ENCODE peak calls at places on chromosomes 12 and 14, in nine cellular contexts. One of them, this sample, is unnamed.

GRCh38 chr14:35406811-35407630 is 2.5 kb upstream of the NFKBIA start:
- DNase-seq in A549: peak
- DNase-seq in lung: peak
- DNase-seq in stimulated activated CD4-positive, alpha-beta T cell treated with anti-CD3 and anti-CD28 coated beads, Interleukin-2, amount 100 ng/mL, for 24 hours: no peak
- DNase-seq in H7: no peak
- DNase-seq in AG20443: peak
- DNase-seq in stimulated activated CD8-positive, alpha-beta memory T cell treated with anti-CD3 and anti-CD28 coated beads, Interleukin-12 subunit alpha, Interleukin-12 subunit beta, amount 100 ng/mL, for 1 hour: no peak
- DNase-seq in brain pericyte: no peak
- DNase-seq in tibial artery: no peak
- DNase-seq in this sample: peak

GRCh38 chr14:56172571-56172971 is 54.4 kb downstream of the PELI2 start:
- DNase-seq in lung: no peak
- DNase-seq in stimulated activated CD8-positive, alpha-beta memory T cell treated with anti-CD3 and anti-CD28 coated beads, Interleukin-12 subunit alpha, Interleukin-12 subunit beta, amount 100 ng/mL, for 1 hour: no peak
- DNase-seq in brain pericyte: no peak
- DNase-seq in tibial artery: no peak
- DNase-seq in H7: no peak
- DNase-seq in AG20443: peak
- DNase-seq in stimulated activated CD4-positive, alpha-beta T cell treated with anti-CD3 and anti-CD28 coated beads, Interleukin-2, amount 100 ng/mL, for 24 hours: no peak
- DNase-seq in A549: no peak
- DNase-seq in this sample: no peak

GRCh38 chr14:85296466-85297210 is 233.3 kb upstream of the FLRT2 start:
- DNase-seq in H7: no peak
- DNase-seq in AG20443: peak
- DNase-seq in brain pericyte: no peak
- DNase-seq in stimulated activated CD4-positive, alpha-beta T cell treated with anti-CD3 and anti-CD28 coated beads, Interleukin-2, amount 100 ng/mL, for 24 hours: no peak
- DNase-seq in lung: no peak
- DNase-seq in A549: no peak
- DNase-seq in stimulated activated CD8-positive, alpha-beta memory T cell treated with anti-CD3 and anti-CD28 coated beads, Interleukin-12 subunit alpha, Interleukin-12 subunit beta, amount 100 ng/mL, for 1 hour: no peak
- DNase-seq in tibial artery: no peak
- DNase-seq in this sample: no peak

GRCh38 chr14:69247691-69248440 is 12.1 kb upstream of the GALNT16 start:
- DNase-seq in H7: no peak
- DNase-seq in A549: no peak
- DNase-seq in stimulated activated CD4-positive, alpha-beta T cell treated with anti-CD3 and anti-CD28 coated beads, Interleukin-2, amount 100 ng/mL, for 24 hours: no peak
- DNase-seq in tibial artery: peak
- DNase-seq in stimulated activated CD8-positive, alpha-beta memory T cell treated with anti-CD3 and anti-CD28 coated beads, Interleukin-12 subunit alpha, Interleukin-12 subunit beta, amount 100 ng/mL, for 1 hour: no peak
- DNase-seq in AG20443: peak
- DNase-seq in lung: no peak
- DNase-seq in brain pericyte: no peak
- DNase-seq in this sample: no peak

GRCh38 chr14:65377576-65377975 is 35.0 kb upstream of the FUT8 start:
- DNase-seq in stimulated activated CD8-positive, alpha-beta memory T cell treated with anti-CD3 and anti-CD28 coated beads, Interleukin-12 subunit alpha, Interleukin-12 subunit beta, amount 100 ng/mL, for 1 hour: no peak
- DNase-seq in H7: no peak
- DNase-seq in A549: no peak
- DNase-seq in lung: peak
- DNase-seq in brain pericyte: no peak
- DNase-seq in AG20443: peak
- DNase-seq in stimulated activated CD4-positive, alpha-beta T cell treated with anti-CD3 and anti-CD28 coated beads, Interleukin-2, amount 100 ng/mL, for 24 hours: no peak
- DNase-seq in tibial artery: no peak
- DNase-seq in this sample: no peak

GRCh38 chr12:107152331-107152730 is 59.0 kb upstream of the CRY1 start:
- DNase-seq in A549: no peak
- DNase-seq in AG20443: no peak
- DNase-seq in stimulated activated CD8-positive, alpha-beta memory T cell treated with anti-CD3 and anti-CD28 coated beads, Interleukin-12 subunit alpha, Interleukin-12 subunit beta, amount 100 ng/mL, for 1 hour: no peak
- DNase-seq in stimulated activated CD4-positive, alpha-beta T cell treated with anti-CD3 and anti-CD28 coated beads, Interleukin-2, amount 100 ng/mL, for 24 hours: no peak
- DNase-seq in lung: no peak
- DNase-seq in H7: no peak
- DNase-seq in brain pericyte: no peak
- DNase-seq in tibial artery: no peak
- DNase-seq in this sample: no peak

GRCh38 chr12:120994589-120995337 is 16.4 kb downstream of the HNF1A start:
- DNase-seq in tibial artery: no peak
- DNase-seq in A549: no peak
- DNase-seq in stimulated activated CD4-positive, alpha-beta T cell treated with anti-CD3 and anti-CD28 coated beads, Interleukin-2, amount 100 ng/mL, for 24 hours: no peak
- DNase-seq in stimulated activated CD8-positive, alpha-beta memory T cell treated with anti-CD3 and anti-CD28 coated beads, Interleukin-12 subunit alpha, Interleukin-12 subunit beta, amount 100 ng/mL, for 1 hour: no peak
- DNase-seq in H7: peak
- DNase-seq in brain pericyte: no peak
- DNase-seq in lung: no peak
- DNase-seq in AG20443: no peak
- DNase-seq in this sample: no peak

GRCh38 chr12:62732861-62733427 is 202.0 kb downstream of the PPM1H start:
- DNase-seq in tibial artery: no peak
- DNase-seq in H7: no peak
- DNase-seq in AG20443: peak
- DNase-seq in A549: peak
- DNase-seq in brain pericyte: no peak
- DNase-seq in stimulated activated CD8-positive, alpha-beta memory T cell treated with anti-CD3 and anti-CD28 coated beads, Interleukin-12 subunit alpha, Interleukin-12 subunit beta, amount 100 ng/mL, for 1 hour: no peak
- DNase-seq in lung: no peak
- DNase-seq in stimulated activated CD4-positive, alpha-beta T cell treated with anti-CD3 and anti-CD28 coated beads, Interleukin-2, amount 100 ng/mL, for 24 hours: no peak
- DNase-seq in this sample: no peak

GRCh38 chr12:78121969-78122610 is 291.4 kb downstream of the NAV3 start:
- DNase-seq in stimulated activated CD4-positive, alpha-beta T cell treated with anti-CD3 and anti-CD28 coated beads, Interleukin-2, amount 100 ng/mL, for 24 hours: no peak
- DNase-seq in AG20443: no peak
- DNase-seq in A549: no peak
- DNase-seq in brain pericyte: peak
- DNase-seq in lung: no peak
- DNase-seq in tibial artery: no peak
- DNase-seq in H7: no peak
- DNase-seq in stimulated activated CD8-positive, alpha-beta memory T cell treated with anti-CD3 and anti-CD28 coated beads, Interleukin-12 subunit alpha, Interleukin-12 subunit beta, amount 100 ng/mL, for 1 hour: no peak
- DNase-seq in this sample: no peak

GRCh38 chr14:59303216-59303615 is 114.7 kb downstream of the DAAM1 start:
- DNase-seq in stimulated activated CD4-positive, alpha-beta T cell treated with anti-CD3 and anti-CD28 coated beads, Interleukin-2, amount 100 ng/mL, for 24 hours: no peak
- DNase-seq in H7: no peak
- DNase-seq in AG20443: peak
- DNase-seq in lung: no peak
- DNase-seq in brain pericyte: no peak
- DNase-seq in A549: no peak
- DNase-seq in tibial artery: no peak
- DNase-seq in stimulated activated CD8-positive, alpha-beta memory T cell treated with anti-CD3 and anti-CD28 coated beads, Interleukin-12 subunit alpha, Interleukin-12 subunit beta, amount 100 ng/mL, for 1 hour: no peak
- DNase-seq in this sample: no peak

GRCh38 chr14:56284641-56285040 is 166.4 kb downstream of the PELI2 start:
- DNase-seq in stimulated activated CD8-positive, alpha-beta memory T cell treated with anti-CD3 and anti-CD28 coated beads, Interleukin-12 subunit alpha, Interleukin-12 subunit beta, amount 100 ng/mL, for 1 hour: no peak
- DNase-seq in A549: no peak
- DNase-seq in stimulated activated CD4-positive, alpha-beta T cell treated with anti-CD3 and anti-CD28 coated beads, Interleukin-2, amount 100 ng/mL, for 24 hours: no peak
- DNase-seq in lung: no peak
- DNase-seq in brain pericyte: no peak
- DNase-seq in AG20443: no peak
- DNase-seq in tibial artery: no peak
- DNase-seq in H7: no peak
- DNase-seq in this sample: no peak

GRCh38 chr12:66539451-66539850 is 139.4 kb downstream of the GRIP1 start:
- DNase-seq in lung: no peak
- DNase-seq in tibial artery: no peak
- DNase-seq in stimulated activated CD8-positive, alpha-beta memory T cell treated with anti-CD3 and anti-CD28 coated beads, Interleukin-12 subunit alpha, Interleukin-12 subunit beta, amount 100 ng/mL, for 1 hour: no peak
- DNase-seq in brain pericyte: no peak
- DNase-seq in AG20443: no peak
- DNase-seq in H7: no peak
- DNase-seq in stimulated activated CD4-positive, alpha-beta T cell treated with anti-CD3 and anti-CD28 coated beads, Interleukin-2, amount 100 ng/mL, for 24 hours: no peak
- DNase-seq in A549: no peak
- DNase-seq in this sample: no peak

GRCh38 chr12:67742461-67742860 is 93.9 kb downstream of the DYRK2 start:
- DNase-seq in AG20443: no peak
- DNase-seq in H7: peak
- DNase-seq in lung: no peak
- DNase-seq in stimulated activated CD4-positive, alpha-beta T cell treated with anti-CD3 and anti-CD28 coated beads, Interleukin-2, amount 100 ng/mL, for 24 hours: no peak
- DNase-seq in stimulated activated CD8-positive, alpha-beta memory T cell treated with anti-CD3 and anti-CD28 coated beads, Interleukin-12 subunit alpha, Interleukin-12 subunit beta, amount 100 ng/mL, for 1 hour: no peak
- DNase-seq in tibial artery: no peak
- DNase-seq in A549: no peak
- DNase-seq in brain pericyte: no peak
- DNase-seq in this sample: no peak

GRCh38 chr12:106304797-106305196 is 2.3 kb downstream of the TCP11L2 start:
- DNase-seq in AG20443: no peak
- DNase-seq in lung: no peak
- DNase-seq in A549: no peak
- DNase-seq in stimulated activated CD4-positive, alpha-beta T cell treated with anti-CD3 and anti-CD28 coated beads, Interleukin-2, amount 100 ng/mL, for 24 hours: no peak
- DNase-seq in tibial artery: no peak
- DNase-seq in brain pericyte: no peak
- DNase-seq in stimulated activated CD8-positive, alpha-beta memory T cell treated with anti-CD3 and anti-CD28 coated beads, Interleukin-12 subunit alpha, Interleukin-12 subunit beta, amount 100 ng/mL, for 1 hour: no peak
- DNase-seq in H7: no peak
- DNase-seq in this sample: no peak

GRCh38 chr14:39998114-39998513 is 565.9 kb upstream of the FBXO33 start:
- DNase-seq in tibial artery: no peak
- DNase-seq in lung: no peak
- DNase-seq in stimulated activated CD4-positive, alpha-beta T cell treated with anti-CD3 and anti-CD28 coated beads, Interleukin-2, amount 100 ng/mL, for 24 hours: no peak
- DNase-seq in A549: no peak
- DNase-seq in brain pericyte: no peak
- DNase-seq in AG20443: no peak
- DNase-seq in stimulated activated CD8-positive, alpha-beta memory T cell treated with anti-CD3 and anti-CD28 coated beads, Interleukin-12 subunit alpha, Interleukin-12 subunit beta, amount 100 ng/mL, for 1 hour: no peak
- DNase-seq in H7: no peak
- DNase-seq in this sample: no peak

GRCh38 chr14:103604620-103605019 is 24.4 kb upstream of the KLC1 start:
- DNase-seq in AG20443: no peak
- DNase-seq in H7: peak
- DNase-seq in brain pericyte: no peak
- DNase-seq in tibial artery: no peak
- DNase-seq in stimulated activated CD4-positive, alpha-beta T cell treated with anti-CD3 and anti-CD28 coated beads, Interleukin-2, amount 100 ng/mL, for 24 hours: no peak
- DNase-seq in lung: no peak
- DNase-seq in A549: no peak
- DNase-seq in stimulated activated CD8-positive, alpha-beta memory T cell treated with anti-CD3 and anti-CD28 coated beads, Interleukin-12 subunit alpha, Interleukin-12 subunit beta, amount 100 ng/mL, for 1 hour: no peak
- DNase-seq in this sample: no peak

GRCh38 chr14:22418631-22419030 is 170.4 kb downstream of the DAD1 start:
- DNase-seq in H7: no peak
- DNase-seq in lung: no peak
- DNase-seq in AG20443: no peak
- DNase-seq in tibial artery: no peak
- DNase-seq in stimulated activated CD4-positive, alpha-beta T cell treated with anti-CD3 and anti-CD28 coated beads, Interleukin-2, amount 100 ng/mL, for 24 hours: no peak
- DNase-seq in A549: no peak
- DNase-seq in stimulated activated CD8-positive, alpha-beta memory T cell treated with anti-CD3 and anti-CD28 coated beads, Interleukin-12 subunit alpha, Interleukin-12 subunit beta, amount 100 ng/mL, for 1 hour: no peak
- DNase-seq in brain pericyte: no peak
- DNase-seq in this sample: no peak

GRCh38 chr14:97219356-97220017 is 422.3 kb downstream of the VRK1 start:
- DNase-seq in lung: no peak
- DNase-seq in stimulated activated CD4-positive, alpha-beta T cell treated with anti-CD3 and anti-CD28 coated beads, Interleukin-2, amount 100 ng/mL, for 24 hours: peak
- DNase-seq in AG20443: no peak
- DNase-seq in brain pericyte: no peak
- DNase-seq in H7: peak
- DNase-seq in stimulated activated CD8-positive, alpha-beta memory T cell treated with anti-CD3 and anti-CD28 coated beads, Interleukin-12 subunit alpha, Interleukin-12 subunit beta, amount 100 ng/mL, for 1 hour: no peak
- DNase-seq in A549: no peak
- DNase-seq in tibial artery: no peak
- DNase-seq in this sample: no peak

GRCh38 chr12:119668315-119668651 is 350 bp downstream of the PRKAB1 start:
- DNase-seq in A549: no peak
- DNase-seq in tibial artery: no peak
- DNase-seq in H7: no peak
- DNase-seq in AG20443: no peak
- DNase-seq in lung: no peak
- DNase-seq in brain pericyte: no peak
- DNase-seq in stimulated activated CD8-positive, alpha-beta memory T cell treated with anti-CD3 and anti-CD28 coated beads, Interleukin-12 subunit alpha, Interleukin-12 subunit beta, amount 100 ng/mL, for 1 hour: peak
- DNase-seq in stimulated activated CD4-positive, alpha-beta T cell treated with anti-CD3 and anti-CD28 coated beads, Interleukin-2, amount 100 ng/mL, for 24 hours: no peak
- DNase-seq in this sample: no peak

GRCh38 chr14:77848031-77848430 is 48.1 kb downstream of the ADCK1 start:
- DNase-seq in brain pericyte: no peak
- DNase-seq in A549: no peak
- DNase-seq in stimulated activated CD4-positive, alpha-beta T cell treated with anti-CD3 and anti-CD28 coated beads, Interleukin-2, amount 100 ng/mL, for 24 hours: no peak
- DNase-seq in lung: no peak
- DNase-seq in H7: no peak
- DNase-seq in AG20443: peak
- DNase-seq in stimulated activated CD8-positive, alpha-beta memory T cell treated with anti-CD3 and anti-CD28 coated beads, Interleukin-12 subunit alpha, Interleukin-12 subunit beta, amount 100 ng/mL, for 1 hour: no peak
- DNase-seq in tibial artery: no peak
- DNase-seq in this sample: no peak

GRCh38 chr14:105879867-105880561 is 353.6 kb downstream of the TMEM121 start:
- DNase-seq in AG20443: no peak
- DNase-seq in A549: no peak
- DNase-seq in stimulated activated CD4-positive, alpha-beta T cell treated with anti-CD3 and anti-CD28 coated beads, Interleukin-2, amount 100 ng/mL, for 24 hours: no peak
- DNase-seq in stimulated activated CD8-positive, alpha-beta memory T cell treated with anti-CD3 and anti-CD28 coated beads, Interleukin-12 subunit alpha, Interleukin-12 subunit beta, amount 100 ng/mL, for 1 hour: no peak
- DNase-seq in tibial artery: peak
- DNase-seq in lung: no peak
- DNase-seq in brain pericyte: no peak
- DNase-seq in H7: peak
- DNase-seq in this sample: no peak

GRCh38 chr12:19306366-19306765 is 132.9 kb upstream of the AEBP2 start:
- DNase-seq in stimulated activated CD4-positive, alpha-beta T cell treated with anti-CD3 and anti-CD28 coated beads, Interleukin-2, amount 100 ng/mL, for 24 hours: no peak
- DNase-seq in tibial artery: no peak
- DNase-seq in stimulated activated CD8-positive, alpha-beta memory T cell treated with anti-CD3 and anti-CD28 coated beads, Interleukin-12 subunit alpha, Interleukin-12 subunit beta, amount 100 ng/mL, for 1 hour: no peak
- DNase-seq in brain pericyte: no peak
- DNase-seq in A549: no peak
- DNase-seq in AG20443: no peak
- DNase-seq in H7: peak
- DNase-seq in lung: no peak
- DNase-seq in this sample: no peak

GRCh38 chr12:53623986-53624385 is 2.2 kb downstream of the ATF7 start:
- DNase-seq in lung: no peak
- DNase-seq in H7: peak
- DNase-seq in tibial artery: no peak
- DNase-seq in A549: no peak
- DNase-seq in brain pericyte: no peak
- DNase-seq in stimulated activated CD4-positive, alpha-beta T cell treated with anti-CD3 and anti-CD28 coated beads, Interleukin-2, amount 100 ng/mL, for 24 hours: no peak
- DNase-seq in stimulated activated CD8-positive, alpha-beta memory T cell treated with anti-CD3 and anti-CD28 coated beads, Interleukin-12 subunit alpha, Interleukin-12 subunit beta, amount 100 ng/mL, for 1 hour: no peak
- DNase-seq in AG20443: peak
- DNase-seq in this sample: no peak

GRCh38 chr14:68696721-68697495 is 96.0 kb downstream of the ZFP36L1 start:
- DNase-seq in lung: no peak
- DNase-seq in stimulated activated CD4-positive, alpha-beta T cell treated with anti-CD3 and anti-CD28 coated beads, Interleukin-2, amount 100 ng/mL, for 24 hours: no peak
- DNase-seq in stimulated activated CD8-positive, alpha-beta memory T cell treated with anti-CD3 and anti-CD28 coated beads, Interleukin-12 subunit alpha, Interleukin-12 subunit beta, amount 100 ng/mL, for 1 hour: no peak
- DNase-seq in tibial artery: peak
- DNase-seq in H7: no peak
- DNase-seq in brain pericyte: no peak
- DNase-seq in AG20443: no peak
- DNase-seq in A549: no peak
- DNase-seq in this sample: no peak

GRCh38 chr12:80937391-80938238 is at the start of gene LIN7A:
- DNase-seq in AG20443: peak
- DNase-seq in H7: peak
- DNase-seq in tibial artery: peak
- DNase-seq in brain pericyte: no peak
- DNase-seq in lung: peak
- DNase-seq in stimulated activated CD4-positive, alpha-beta T cell treated with anti-CD3 and anti-CD28 coated beads, Interleukin-2, amount 100 ng/mL, for 24 hours: no peak
- DNase-seq in A549: peak
- DNase-seq in stimulated activated CD8-positive, alpha-beta memory T cell treated with anti-CD3 and anti-CD28 coated beads, Interleukin-12 subunit alpha, Interleukin-12 subunit beta, amount 100 ng/mL, for 1 hour: no peak
- DNase-seq in this sample: peak

GRCh38 chr12:75814856-75815754 is 216.5 kb downstream of the PHLDA1 start:
- DNase-seq in tibial artery: no peak
- DNase-seq in stimulated activated CD8-positive, alpha-beta memory T cell treated with anti-CD3 and anti-CD28 coated beads, Interleukin-12 subunit alpha, Interleukin-12 subunit beta, amount 100 ng/mL, for 1 hour: no peak
- DNase-seq in A549: peak
- DNase-seq in H7: no peak
- DNase-seq in AG20443: peak
- DNase-seq in brain pericyte: peak
- DNase-seq in lung: no peak
- DNase-seq in stimulated activated CD4-positive, alpha-beta T cell treated with anti-CD3 and anti-CD28 coated beads, Interleukin-2, amount 100 ng/mL, for 24 hours: no peak
- DNase-seq in this sample: peak

GRCh38 chr12:25313591-25313990 is 62.9 kb upstream of the KRAS start:
- DNase-seq in AG20443: no peak
- DNase-seq in stimulated activated CD8-positive, alpha-beta memory T cell treated with anti-CD3 and anti-CD28 coated beads, Interleukin-12 subunit alpha, Interleukin-12 subunit beta, amount 100 ng/mL, for 1 hour: no peak
- DNase-seq in stimulated activated CD4-positive, alpha-beta T cell treated with anti-CD3 and anti-CD28 coated beads, Interleukin-2, amount 100 ng/mL, for 24 hours: no peak
- DNase-seq in H7: no peak
- DNase-seq in brain pericyte: no peak
- DNase-seq in tibial artery: no peak
- DNase-seq in lung: no peak
- DNase-seq in A549: no peak
- DNase-seq in this sample: no peak

GRCh38 chr12:1357171-1357570 is 237.2 kb downstream of the FBXL14 start:
- DNase-seq in AG20443: peak
- DNase-seq in H7: no peak
- DNase-seq in stimulated activated CD8-positive, alpha-beta memory T cell treated with anti-CD3 and anti-CD28 coated beads, Interleukin-12 subunit alpha, Interleukin-12 subunit beta, amount 100 ng/mL, for 1 hour: no peak
- DNase-seq in A549: no peak
- DNase-seq in lung: no peak
- DNase-seq in stimulated activated CD4-positive, alpha-beta T cell treated with anti-CD3 and anti-CD28 coated beads, Interleukin-2, amount 100 ng/mL, for 24 hours: no peak
- DNase-seq in tibial artery: no peak
- DNase-seq in brain pericyte: no peak
- DNase-seq in this sample: no peak